ENCODE peak calls at places on chromosomes 12 and 14, in five cellular contexts. W, C, P, N and D are unnamed samples.

GRCh38 chr14:102363182-102363952 is 626 bp downstream of the TECPR2 start:
- DNase-seq in W (peak; percentile 34), C (no peak), P (no peak), N (peak; percentile 35), D (peak; percentile 14)

GRCh38 chr14:30533126-30533525 is 25.8 kb upstream of the G2E3 start:
- DNase-seq in W (no peak), C (no peak), P (no peak), N (no peak), D (no peak)

GRCh38 chr12:95248604-95249355 is 31.2 kb downstream of the VEZT start:
- DNase-seq in W (peak; percentile 62), C (no peak), P (no peak), N (no peak), D (peak; percentile 17)

GRCh38 chr14:81450100-81450531 is 50.0 kb upstream of the STON2 start:
- DNase-seq in W (peak; percentile 22), C (no peak), P (no peak), N (peak; percentile 73), D (peak; percentile 16)

GRCh38 chr12:106767954-106768501 is 6.5 kb upstream of the RIC8B start:
- DNase-seq in W (peak; percentile 70), C (no peak), P (no peak), N (no peak), D (no peak)

GRCh38 chr12:109630107-109630506 is 56.5 kb downstream of the MVK start:
- DNase-seq in W (no peak), C (no peak), P (no peak), N (no peak), D (no peak)

GRCh38 chr14:74574706-74575105 is 37.3 kb downstream of the LTBP2 start:
- DNase-seq in W (no peak), C (no peak), P (no peak), N (no peak), D (no peak)

GRCh38 chr14:80926706-80927384 is 14.7 kb downstream of the CEP128 start:
- DNase-seq in W (peak; percentile 27), C (peak; percentile 59), P (no peak), N (no peak), D (peak; percentile 73)

GRCh38 chr14:63867926-63868921 is 15.4 kb downstream of the SYNE2 start:
- DNase-seq in W (peak; percentile 35), C (no peak), P (no peak), N (no peak), D (no peak)

GRCh38 chr12:123839826-123840225 is 77.7 kb downstream of the DNAH10 start:
- DNase-seq in W (no peak), C (no peak), P (no peak), N (no peak), D (no peak)

GRCh38 chr14:100547633-100548294 is 39.5 kb downstream of the BEGAIN start:
- DNase-seq in W (peak; percentile 42), C (no peak), P (no peak), N (peak; percentile 34), D (no peak)

GRCh38 chr12:26179829-26180228 is 15.5 kb upstream of the SSPN start:
- DNase-seq in W (no peak), C (no peak), P (no peak), N (no peak), D (no peak)

GRCh38 chr14:104464907-104465306 is 114.7 kb upstream of the C14orf180 start:
- DNase-seq in W (no peak), C (no peak), P (no peak), N (no peak), D (no peak)

GRCh38 chr12:13957576-13957975 is 23.8 kb downstream of the GRIN2B start:
- DNase-seq in W (no peak), C (no peak), P (no peak), N (no peak), D (no peak)

GRCh38 chr14:65210827-65211192 is 108.5 kb upstream of the MAX start:
- DNase-seq in W (no peak), C (no peak), P (no peak), N (no peak), D (no peak)

GRCh38 chr14:20986811-20987210 is 3.0 kb upstream of the METTL17 start:
- DNase-seq in W (peak; percentile 94), C (peak; percentile 85), P (no peak), N (no peak), D (peak; percentile 86)

DNA sequence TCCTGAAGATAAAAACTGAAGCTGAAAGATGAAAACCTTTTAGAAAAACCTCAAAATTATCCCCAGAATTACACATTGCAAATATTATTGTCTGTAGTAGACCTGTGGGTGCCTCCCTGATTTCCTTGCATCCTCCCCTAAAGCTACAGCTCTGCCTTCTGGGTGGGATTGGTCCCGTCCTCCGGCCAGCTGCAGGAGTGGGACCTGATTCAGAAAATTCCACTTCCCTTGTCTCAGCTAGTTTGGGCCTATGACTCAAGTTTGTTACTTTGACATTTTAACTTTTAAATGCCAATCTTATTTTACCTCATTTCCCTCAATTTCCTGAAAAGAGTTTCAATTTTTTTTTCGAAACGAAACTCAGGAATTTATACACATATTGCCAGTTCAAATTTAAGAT is 13.2 kb upstream of the SLC41A2 start:
- DNase-seq in W (no peak), C (no peak), P (no peak), N (no peak), D (no peak)
- H3K4me3 ChIP-seq in W (no peak overlapping the region), C (no peak overlapping the region), P (no peak overlapping the region), N (no peak overlapping the region), D (no peak overlapping the region)

DNA sequence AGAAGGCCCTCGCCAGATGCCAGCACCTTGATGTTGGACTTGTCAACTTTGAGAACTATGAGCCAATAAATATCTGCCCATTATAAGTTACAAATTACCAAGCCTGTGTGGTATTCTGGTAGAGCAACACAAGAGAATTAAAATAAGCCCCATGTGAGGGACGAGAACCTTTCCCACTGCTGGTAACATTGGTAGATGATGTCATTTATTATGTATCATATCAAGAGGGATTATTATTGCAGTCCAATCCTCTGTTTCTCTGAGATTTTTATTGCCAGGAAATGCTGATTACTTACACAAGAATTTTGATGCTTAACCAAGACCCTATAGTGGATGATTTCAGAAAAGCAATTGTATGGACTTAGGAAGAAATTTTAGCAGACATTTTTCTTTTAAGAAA is 40.3 kb upstream of the SLC24A4 start:
- DNase-seq in W (no peak), C (no peak), P (no peak), N (no peak), D (no peak)
- H3K4me3 ChIP-seq in W (no peak overlapping the region), C (no peak overlapping the region), P (no peak overlapping the region), N (no peak overlapping the region), D (no peak overlapping the region)

GRCh38 chr12:6451348-6452244 is at the start of gene TAPBPL:
- DNase-seq in W (peak; percentile 86), C (peak; percentile 24), P (peak; percentile 59), N (peak; percentile 93), D (peak; percentile 43)

GRCh38 chr12:6452245-6452731 is 446 bp downstream of the TAPBPL start:
- DNase-seq in W (no peak), C (no peak), P (peak; percentile 41), N (peak; percentile 80), D (no peak)

GRCh38 chr12:6450869-6451347 is 934 bp upstream of the TAPBPL start:
- DNase-seq in W (no peak), C (no peak), P (peak; percentile 31), N (peak; percentile 55), D (no peak)

GRCh38 chr12:6452908-6453630 is 1.2 kb downstream of the TAPBPL start:
- DNase-seq in W (no peak), C (no peak), P (peak; percentile 46), N (no peak), D (no peak)

DNA sequence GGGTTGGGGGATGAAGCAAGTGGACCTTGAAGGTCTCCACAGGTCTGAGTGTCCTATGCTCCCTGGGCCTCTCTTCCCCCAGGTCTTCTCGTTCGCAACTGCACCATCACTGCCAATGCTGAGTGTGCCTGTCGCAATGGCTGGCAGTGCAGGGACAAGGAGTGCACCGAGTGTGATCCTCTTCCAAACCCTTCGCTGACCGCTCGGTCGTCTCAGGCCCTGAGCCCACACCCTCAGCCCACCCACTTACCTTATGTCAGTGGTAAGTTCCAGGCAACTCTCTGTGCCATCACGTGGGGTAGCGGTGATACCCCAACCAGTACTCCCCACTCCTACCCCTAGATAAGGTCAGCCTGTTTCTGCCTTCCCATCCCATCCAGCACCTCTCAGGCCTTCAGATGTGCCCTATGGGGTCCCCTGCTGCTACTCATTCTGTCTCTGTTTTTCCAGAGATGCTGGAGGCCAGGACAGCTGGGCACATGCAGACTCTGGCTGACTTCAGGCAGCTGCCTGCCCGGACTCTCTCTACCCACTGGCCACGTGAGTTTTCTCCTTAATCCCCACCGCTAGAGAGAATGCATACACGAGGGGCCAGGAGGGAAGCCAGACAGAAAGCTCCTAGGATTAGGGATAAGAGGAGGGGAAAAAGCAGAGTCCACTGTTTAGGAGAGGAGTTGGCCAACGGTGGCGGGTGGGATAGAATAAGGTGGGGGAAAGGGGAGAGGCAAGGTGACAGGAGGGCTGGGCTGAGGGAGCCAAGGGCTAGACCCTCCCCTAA is 1.6 kb upstream of the TAPBPL start:
- DNase-seq in W (no peak), C (no peak), P (peak; percentile 23), N (no peak), D (no peak)
- H3K4me3 ChIP-seq in W (peak overlapping the region; percentile 25), C (peak overlapping the region; percentile 75), P (peak overlapping the region; percentile 41), N (no peak overlapping the region), D (peak overlapping the region; percentile 62)

GRCh38 chr12:49138587-49138986 is 7.4 kb upstream of the TUBA1B start:
- DNase-seq in W (peak; percentile 35), C (no peak), P (no peak), N (peak; percentile 55), D (no peak)
- H3K4me3 ChIP-seq in W (no peak overlapping the region), C (no peak overlapping the region), P (no peak overlapping the region), N (no peak overlapping the region), D (no peak overlapping the region)

DNA sequence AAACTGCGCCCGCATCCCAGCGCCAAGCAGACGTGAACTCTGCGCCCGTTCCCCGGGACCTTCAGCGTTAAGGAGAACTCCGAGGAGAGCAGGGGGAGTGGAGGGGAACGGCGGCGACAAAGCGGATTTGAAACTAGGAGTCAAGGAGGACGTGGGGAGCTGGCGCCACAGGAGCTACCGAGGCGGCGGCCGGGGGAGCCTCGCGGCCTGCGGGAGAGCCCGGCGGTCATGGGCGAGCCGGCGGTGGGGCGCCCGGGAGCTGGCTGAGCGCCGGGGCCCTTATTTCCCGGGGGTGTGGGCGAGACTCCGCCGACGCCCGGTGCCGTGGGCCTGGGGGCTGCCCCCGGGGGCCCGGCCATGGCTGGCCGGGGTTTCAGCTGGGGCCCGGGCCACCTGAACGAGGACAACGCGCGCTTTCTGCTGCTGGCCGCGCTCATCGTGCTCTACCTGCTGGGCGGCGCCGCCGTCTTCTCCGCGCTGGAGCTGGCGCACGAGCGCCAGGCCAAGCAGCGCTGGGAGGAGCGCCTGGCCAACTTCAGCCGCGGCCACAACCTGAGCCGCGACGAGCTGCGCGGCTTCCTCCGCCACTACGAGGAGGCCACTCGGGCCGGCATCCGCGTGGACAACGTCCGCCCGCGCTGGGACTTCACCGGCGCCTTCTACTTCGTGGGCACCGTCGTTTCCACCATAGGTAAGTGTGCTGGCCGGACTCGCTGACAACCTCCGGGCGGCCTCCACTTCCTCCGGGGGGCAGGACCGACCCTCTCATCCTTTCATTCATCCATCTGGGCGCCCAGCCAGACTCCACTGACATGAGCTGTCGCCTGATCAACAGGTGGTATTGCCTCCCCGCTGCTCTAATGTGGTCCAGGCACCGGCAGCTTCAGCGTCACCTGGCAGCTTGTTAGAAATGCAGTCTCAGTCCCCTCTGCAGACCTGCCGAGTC is at the start of gene KCNK13:
- DNase-seq in W (no peak), C (no peak), P (peak; percentile 59), N (peak; percentile 64), D (no peak)
- H3K4me3 ChIP-seq in W (peak within 1 kb of the TSS; percentile 37), C (peak within 1 kb of the TSS; percentile 55), P (peak within 1 kb of the TSS; percentile 21), N (peak within 1 kb of the TSS; percentile 53), D (peak within 1 kb of the TSS; percentile 52)

DNA sequence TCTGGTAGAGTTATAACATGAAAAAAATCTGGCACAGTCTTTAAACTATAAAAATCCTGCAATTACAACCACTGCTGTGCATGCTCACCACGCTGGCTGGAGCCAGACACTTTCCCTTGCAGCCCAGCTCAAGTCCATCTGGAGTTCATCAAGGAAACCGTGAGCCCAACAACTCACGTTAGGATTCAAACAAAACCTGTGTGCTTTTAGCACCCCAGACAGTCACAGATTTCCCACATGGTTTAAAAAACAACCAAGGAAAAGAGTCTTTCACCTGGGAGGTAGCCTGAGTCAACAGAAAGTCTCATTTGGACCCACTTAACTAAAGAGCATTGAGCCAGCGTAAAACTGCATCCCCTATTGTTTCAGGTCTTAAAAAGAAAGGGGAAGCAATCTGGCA is 4.7 kb downstream of the LRIG3 start:
- DNase-seq in W (peak; percentile 64), C (no peak), P (no peak), N (peak; percentile 56), D (peak; percentile 47)
- H3K4me3 ChIP-seq in W (peak overlapping the region; percentile 61), C (peak overlapping the region; percentile 96), P (peak overlapping the region; percentile 51), N (no peak overlapping the region), D (peak overlapping the region; percentile 95)